ENCODE peak calls at places on chromosomes 5 and 9, in four cellular contexts. One of them, this sample, is unnamed.
A peak's percentile ranks its signal among the peaks of the same experiment; 100 is the strongest.

GRCh38 chr5:1514027-1514818 is 9.5 kb downstream of the LPCAT1 start:
- DNase-seq in breast epithelium: no peak
- DNase-seq in A549: no peak
- DNase-seq in adrenal gland: no peak
- DNase-seq in this sample: peak; percentile 44

GRCh38 chr9:98314381-98315066 is 59.1 kb upstream of the TBC1D2 start:
- DNase-seq in breast epithelium: no peak
- DNase-seq in A549: no peak
- DNase-seq in adrenal gland: no peak
- DNase-seq in this sample: no peak

GRCh38 chr5:159459951-159460538 is 129.8 kb upstream of the IL12B start:
- DNase-seq in breast epithelium: no peak
- DNase-seq in A549: no peak
- DNase-seq in adrenal gland: no peak
- DNase-seq in this sample: no peak

GRCh38 chr5:61319388-61320146 is 12.5 kb upstream of the ZSWIM6 start:
- DNase-seq in breast epithelium: no peak
- DNase-seq in A549: no peak
- DNase-seq in adrenal gland: peak; percentile 26
- DNase-seq in this sample: no peak

GRCh38 chr9:7097040-7097715 is 339.4 kb downstream of the KDM4C start:
- DNase-seq in breast epithelium: no peak
- DNase-seq in A549: no peak
- DNase-seq in adrenal gland: no peak
- DNase-seq in this sample: no peak

GRCh38 chr5:16057277-16057676 is 122.3 kb downstream of the MARCHF11 start:
- DNase-seq in breast epithelium: no peak
- DNase-seq in A549: no peak
- DNase-seq in adrenal gland: no peak
- DNase-seq in this sample: no peak

GRCh38 chr9:122572456-122572855 is 10.7 kb downstream of the OR1L8 start:
- DNase-seq in breast epithelium: no peak
- DNase-seq in A549: no peak
- DNase-seq in adrenal gland: no peak
- DNase-seq in this sample: no peak

GRCh38 chr5:14108170-14108996 is 34.8 kb upstream of the TRIO start:
- DNase-seq in breast epithelium: no peak
- DNase-seq in A549: peak; percentile 85
- DNase-seq in adrenal gland: peak; percentile 75
- DNase-seq in this sample: no peak

GRCh38 chr9:35342221-35342620 is 147.7 kb upstream of the RUSC2 start:
- DNase-seq in breast epithelium: no peak
- DNase-seq in A549: no peak
- DNase-seq in adrenal gland: no peak
- DNase-seq in this sample: no peak

GRCh38 chr5:68730220-68731010 is 363.4 kb upstream of the SLC30A5 start:
- DNase-seq in breast epithelium: peak; percentile 60
- DNase-seq in A549: peak; percentile 33
- DNase-seq in adrenal gland: peak; percentile 44
- DNase-seq in this sample: no peak

GRCh38 chr5:157280927-157281326 is 15.0 kb downstream of the CYFIP2 start:
- DNase-seq in breast epithelium: no peak
- DNase-seq in A549: no peak
- DNase-seq in adrenal gland: no peak
- DNase-seq in this sample: no peak

GRCh38 chr9:37034320-37034937 is 361 bp upstream of the PAX5 start:
- DNase-seq in breast epithelium: no peak
- DNase-seq in A549: no peak
- DNase-seq in adrenal gland: no peak
- DNase-seq in this sample: no peak

GRCh38 chr5:56717253-56717987 is 97.9 kb upstream of the MAP3K1 start:
- DNase-seq in breast epithelium: no peak
- DNase-seq in A549: no peak
- DNase-seq in adrenal gland: peak; percentile 18
- DNase-seq in this sample: no peak

GRCh38 chr9:133604856-133605255 is 4.3 kb downstream of the FAM163B start:
- DNase-seq in breast epithelium: no peak
- DNase-seq in A549: no peak
- DNase-seq in adrenal gland: no peak
- DNase-seq in this sample: no peak

GRCh38 chr5:81393783-81394718 is at the start of gene ACOT12:
- DNase-seq in breast epithelium: no peak
- DNase-seq in A549: peak; percentile 18
- DNase-seq in adrenal gland: no peak
- DNase-seq in this sample: no peak

GRCh38 chr9:99137225-99137624 is 32.3 kb downstream of the TGFBR1 start:
- DNase-seq in breast epithelium: no peak
- DNase-seq in A549: no peak
- DNase-seq in adrenal gland: no peak
- DNase-seq in this sample: no peak

GRCh38 chr5:177552839-177553455 is 1.4 kb downstream of the FAM193B start:
- DNase-seq in breast epithelium: no peak
- DNase-seq in A549: no peak
- DNase-seq in adrenal gland: peak; percentile 29
- DNase-seq in this sample: no peak

GRCh38 chr9:106622148-106622547 is 240.8 kb upstream of the ZNF462 start:
- DNase-seq in breast epithelium: no peak
- DNase-seq in A549: no peak
- DNase-seq in adrenal gland: no peak
- DNase-seq in this sample: no peak

GRCh38 chr5:56085205-56085604 is 90.4 kb upstream of the IL6ST start:
- DNase-seq in breast epithelium: no peak
- DNase-seq in A549: no peak
- DNase-seq in adrenal gland: peak; percentile 21
- DNase-seq in this sample: no peak

GRCh38 chr9:29691758-29692407 is 2118.6 kb upstream of the C9orf72 start:
- DNase-seq in breast epithelium: no peak
- DNase-seq in A549: peak; percentile 42
- DNase-seq in adrenal gland: peak; percentile 1
- DNase-seq in this sample: no peak

GRCh38 chr9:121651295-121652036 is at the start of gene DAB2IP:
- DNase-seq in breast epithelium: no peak
- DNase-seq in A549: no peak
- DNase-seq in adrenal gland: peak; percentile 60
- DNase-seq in this sample: no peak

GRCh38 chr9:94085062-94085639 is 887 bp downstream of the PTPDC1 start:
- DNase-seq in breast epithelium: no peak
- DNase-seq in A549: no peak
- DNase-seq in adrenal gland: no peak
- DNase-seq in this sample: no peak

GRCh38 chr5:371811-372555 is 50.5 kb downstream of the AHRR start:
- DNase-seq in breast epithelium: peak; percentile 7
- DNase-seq in A549: no peak
- DNase-seq in adrenal gland: no peak
- DNase-seq in this sample: no peak

GRCh38 chr9:138022756-138023393 is 145.3 kb downstream of the CACNA1B start:
- DNase-seq in breast epithelium: peak; percentile 9
- DNase-seq in A549: no peak
- DNase-seq in adrenal gland: no peak
- DNase-seq in this sample: peak; percentile 27

GRCh38 chr5:79865588-79865987 is 125.5 kb downstream of the MTX3 start:
- DNase-seq in breast epithelium: no peak
- DNase-seq in A549: no peak
- DNase-seq in adrenal gland: no peak
- DNase-seq in this sample: no peak

GRCh38 chr9:126790561-126790960 is 14.3 kb upstream of the ZBTB43 start:
- DNase-seq in breast epithelium: peak; percentile 14
- DNase-seq in A549: no peak
- DNase-seq in adrenal gland: no peak
- DNase-seq in this sample: no peak

GRCh38 chr9:132546148-132547051 is 36.0 kb upstream of the BARHL1 start:
- DNase-seq in breast epithelium: no peak
- DNase-seq in A549: no peak
- DNase-seq in adrenal gland: peak; percentile 19
- DNase-seq in this sample: no peak

GRCh38 chr9:700365-701282 is 140.9 kb upstream of the DMRT1 start:
- DNase-seq in breast epithelium: no peak
- DNase-seq in A549: no peak
- DNase-seq in adrenal gland: no peak
- DNase-seq in this sample: no peak

GRCh38 chr5:34411470-34412346 is 244.4 kb upstream of the RAI14 start:
- DNase-seq in breast epithelium: no peak
- DNase-seq in A549: no peak
- DNase-seq in adrenal gland: no peak
- DNase-seq in this sample: no peak

GRCh38 chr9:76564300-76564699 is 105.3 kb downstream of the GCNT1 start:
- DNase-seq in breast epithelium: no peak
- DNase-seq in A549: no peak
- DNase-seq in adrenal gland: no peak
- DNase-seq in this sample: no peak

GRCh38 chr9:120374239-120374638 is 205.7 kb downstream of the CDK5RAP2 start:
- DNase-seq in breast epithelium: no peak
- DNase-seq in A549: no peak
- DNase-seq in adrenal gland: no peak
- DNase-seq in this sample: no peak

GRCh38 chr9:133844876-133845658 is 106.9 kb upstream of the SARDH start:
- DNase-seq in breast epithelium: peak; percentile 25
- DNase-seq in A549: no peak
- DNase-seq in adrenal gland: peak; percentile 98
- DNase-seq in this sample: no peak

GRCh38 chr5:153654892-153655520 is 164.5 kb downstream of the GRIA1 start:
- DNase-seq in breast epithelium: no peak
- DNase-seq in A549: no peak
- DNase-seq in adrenal gland: no peak
- DNase-seq in this sample: no peak

GRCh38 chr9:133347515-133347984 is 381 bp downstream of the MED22 start:
- DNase-seq in breast epithelium: no peak
- DNase-seq in A549: peak; percentile 45
- DNase-seq in adrenal gland: peak; percentile 52
- DNase-seq in this sample: no peak

GRCh38 chr5:139650031-139650688 is 2.0 kb downstream of the CXXC5 start:
- DNase-seq in breast epithelium: no peak
- DNase-seq in A549: no peak
- DNase-seq in adrenal gland: no peak
- DNase-seq in this sample: peak; percentile 78

GRCh38 chr9:130354806-130355205 is 89.2 kb downstream of the HMCN2 start:
- DNase-seq in breast epithelium: no peak
- DNase-seq in A549: no peak
- DNase-seq in adrenal gland: no peak
- DNase-seq in this sample: no peak

GRCh38 chr9:123933401-123933800 is 3.5 kb upstream of the DENND1A start:
- DNase-seq in breast epithelium: no peak
- DNase-seq in A549: peak; percentile 92
- DNase-seq in adrenal gland: no peak
- DNase-seq in this sample: no peak
- TF ChIP-seq CTCF in breast epithelium: no peak
- TF ChIP-seq CTCF in A549: no peak
- TF ChIP-seq CTCF in adrenal gland: no peak
- TF ChIP-seq CTCF in this sample: no peak

GRCh38 chr9:114481789-114482188 is 23.5 kb downstream of the WHRN start:
- DNase-seq in breast epithelium: no peak
- DNase-seq in A549: no peak
- DNase-seq in adrenal gland: no peak
- DNase-seq in this sample: no peak
- TF ChIP-seq POLR2A in breast epithelium: no peak
- TF ChIP-seq POLR2A in A549: no peak
- TF ChIP-seq POLR2A in adrenal gland: no peak
- TF ChIP-seq POLR2A in this sample: no peak

DNA sequence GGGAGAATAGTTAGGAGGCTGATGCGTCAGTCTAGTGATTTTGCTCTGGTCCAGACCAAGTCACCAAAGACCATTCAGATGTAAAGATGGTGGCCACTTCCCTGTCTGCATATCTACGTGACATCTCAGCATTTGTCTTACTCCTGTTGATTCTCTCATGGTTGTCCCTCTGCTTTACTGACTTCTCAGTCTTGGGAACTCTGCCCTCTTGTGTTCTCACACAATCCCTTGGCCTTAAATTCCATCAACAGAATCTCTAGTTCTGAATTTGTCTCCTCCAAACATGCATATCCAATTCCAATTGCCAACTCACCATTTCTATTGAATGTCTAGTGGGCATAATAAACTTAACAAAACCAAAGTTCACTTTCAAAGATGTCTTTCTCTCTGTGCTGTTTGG is 147.8 kb downstream of the SLC24A2 start:
- DNase-seq in breast epithelium: no peak
- DNase-seq in A549: peak; percentile 10
- DNase-seq in adrenal gland: peak; percentile 8
- DNase-seq in this sample: no peak
- TF ChIP-seq CTCF in breast epithelium: no peak
- TF ChIP-seq CTCF in A549: no peak
- TF ChIP-seq CTCF in adrenal gland: no peak
- TF ChIP-seq CTCF in this sample: no peak

DNA sequence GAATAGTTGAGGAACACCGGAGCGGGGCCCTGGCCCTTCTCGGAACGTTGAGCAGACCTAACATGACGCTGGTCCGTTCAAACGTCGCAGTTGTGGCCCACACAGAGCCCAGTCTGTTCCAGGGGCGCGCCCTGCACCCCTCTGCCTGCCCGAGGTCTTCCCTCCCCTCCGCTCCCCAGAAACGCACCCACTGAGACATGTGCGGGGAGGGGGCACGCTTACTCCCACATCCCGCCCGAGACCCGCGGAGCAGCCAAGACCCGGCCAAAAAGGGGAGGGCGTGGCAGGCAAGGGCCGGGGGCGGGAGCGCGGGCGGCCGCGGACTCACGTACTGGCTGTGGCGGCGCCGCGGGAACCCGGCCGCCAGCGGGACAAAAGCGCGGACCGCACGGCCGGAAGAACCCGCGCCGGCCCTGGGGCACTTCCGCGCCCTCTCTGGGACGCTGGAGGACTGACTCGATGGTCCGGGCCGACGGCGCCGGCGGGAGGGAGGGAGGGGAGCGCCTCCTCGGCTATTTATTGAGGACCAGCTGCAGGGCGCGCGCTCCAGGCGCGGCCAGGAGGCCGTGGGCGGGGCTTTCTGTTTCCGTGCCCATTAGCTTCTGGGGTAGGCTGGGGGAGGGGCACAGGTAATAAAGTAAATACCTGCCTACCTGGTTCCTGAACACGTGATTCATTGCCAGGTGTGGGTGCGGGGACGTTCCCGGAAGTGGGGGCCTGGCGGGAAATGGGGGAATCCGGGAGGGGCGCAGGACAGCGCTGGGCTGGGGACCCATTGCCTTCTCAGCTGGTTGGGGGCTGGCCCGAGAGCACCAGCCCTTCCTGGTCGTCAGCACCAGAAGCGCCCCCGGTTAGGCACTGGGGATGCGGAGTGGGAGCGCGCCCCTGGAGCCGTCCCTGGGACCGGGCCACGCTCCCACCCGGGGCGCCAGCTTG is at the start of gene ZFP62:
- DNase-seq in breast epithelium: peak; percentile 71
- DNase-seq in A549: peak; percentile 94
- DNase-seq in adrenal gland: peak; percentile 91
- DNase-seq in this sample: peak; percentile 94
- TF ChIP-seq POLR2A in breast epithelium: no peak
- TF ChIP-seq POLR2A in A549: peak; percentile 21
- TF ChIP-seq POLR2A in adrenal gland: peak; percentile 61
- TF ChIP-seq POLR2A in this sample: peak; percentile 15